ENCODE peak calls at places on chromosomes 4 and X, in six cellular contexts. One of them, this sample, is unnamed.

GRCh38 chrX:28586291-28586690 is 955 bp upstream of the IL1RAPL1 start:
- DNase-seq in SK-N-SH: no peak
- DNase-seq in HCT116: no peak
- DNase-seq in PC-3: peak; percentile 20
- DNase-seq in MM.1S: no peak
- DNase-seq in Karpas-422: no peak
- DNase-seq in this sample: no peak

GRCh38 chr4:182504440-182504839 is 261.2 kb downstream of the TENM3 start:
- DNase-seq in SK-N-SH: no peak
- DNase-seq in HCT116: no peak
- DNase-seq in PC-3: no peak
- DNase-seq in MM.1S: no peak
- DNase-seq in Karpas-422: no peak
- DNase-seq in this sample: no peak

GRCh38 chr4:185833055-185833598 is 21.1 kb upstream of the SORBS2 start:
- DNase-seq in SK-N-SH: no peak
- DNase-seq in HCT116: no peak
- DNase-seq in PC-3: no peak
- DNase-seq in MM.1S: no peak
- DNase-seq in Karpas-422: no peak
- DNase-seq in this sample: no peak

GRCh38 chrX:148958896-148959295 is 458.5 kb downstream of the AFF2 start:
- DNase-seq in SK-N-SH: no peak
- DNase-seq in HCT116: no peak
- DNase-seq in PC-3: no peak
- DNase-seq in MM.1S: no peak
- DNase-seq in Karpas-422: no peak
- DNase-seq in this sample: peak; percentile 14

GRCh38 chr4:80155286-80155982 is 41.9 kb upstream of the PRDM8 start:
- DNase-seq in SK-N-SH: no peak
- DNase-seq in HCT116: no peak
- DNase-seq in PC-3: peak; percentile 9
- DNase-seq in MM.1S: no peak
- DNase-seq in Karpas-422: no peak
- DNase-seq in this sample: peak; percentile 19

GRCh38 chrX:72020204-72020603 is 109.6 kb downstream of the NHSL2 start:
- DNase-seq in SK-N-SH: no peak
- DNase-seq in HCT116: no peak
- DNase-seq in PC-3: no peak
- DNase-seq in MM.1S: no peak
- DNase-seq in Karpas-422: no peak
- DNase-seq in this sample: no peak

GRCh38 chr4:157076578-157076947 is 613 bp downstream of the GLRB start:
- DNase-seq in SK-N-SH: peak; percentile 39
- DNase-seq in HCT116: no peak
- DNase-seq in PC-3: peak; percentile 12
- DNase-seq in MM.1S: no peak
- DNase-seq in Karpas-422: no peak
- DNase-seq in this sample: no peak

GRCh38 chr4:40525811-40526598 is 103.7 kb downstream of the RBM47 start:
- DNase-seq in SK-N-SH: no peak
- DNase-seq in HCT116: peak; percentile 51
- DNase-seq in PC-3: peak; percentile 72
- DNase-seq in MM.1S: no peak
- DNase-seq in Karpas-422: no peak
- DNase-seq in this sample: peak; percentile 90

GRCh38 chr4:48079972-48080391 is 54.1 kb downstream of the TXK start:
- DNase-seq in SK-N-SH: no peak
- DNase-seq in HCT116: no peak
- DNase-seq in PC-3: peak; percentile 88
- DNase-seq in MM.1S: no peak
- DNase-seq in Karpas-422: no peak
- DNase-seq in this sample: no peak

GRCh38 chr4:110629214-110629754 is 6.4 kb upstream of the PITX2 start:
- DNase-seq in SK-N-SH: no peak
- DNase-seq in HCT116: no peak
- DNase-seq in PC-3: no peak
- DNase-seq in MM.1S: no peak
- DNase-seq in Karpas-422: no peak
- DNase-seq in this sample: no peak

GRCh38 chr4:89469930-89470375 is 162.4 kb upstream of the GPRIN3 start:
- DNase-seq in SK-N-SH: no peak
- DNase-seq in HCT116: no peak
- DNase-seq in PC-3: peak; percentile 86
- DNase-seq in MM.1S: peak; percentile 50
- DNase-seq in Karpas-422: no peak
- DNase-seq in this sample: peak; percentile 91

GRCh38 chrX:13275031-13275430 is 44.8 kb downstream of the ATXN3L start:
- DNase-seq in SK-N-SH: no peak
- DNase-seq in HCT116: no peak
- DNase-seq in PC-3: no peak
- DNase-seq in MM.1S: no peak
- DNase-seq in Karpas-422: no peak
- DNase-seq in this sample: no peak

GRCh38 chr4:150679018-150679766 is 97.2 kb downstream of the MAB21L2 start:
- DNase-seq in SK-N-SH: no peak
- DNase-seq in HCT116: no peak
- DNase-seq in PC-3: no peak
- DNase-seq in MM.1S: no peak
- DNase-seq in Karpas-422: no peak
- DNase-seq in this sample: no peak

GRCh38 chr4:138192113-138192512 is 50.0 kb downstream of the SLC7A11 start:
- DNase-seq in SK-N-SH: no peak
- DNase-seq in HCT116: peak; percentile 84
- DNase-seq in PC-3: peak; percentile 77
- DNase-seq in MM.1S: no peak
- DNase-seq in Karpas-422: no peak
- DNase-seq in this sample: peak; percentile 38

GRCh38 chr4:26793750-26794149 is 66.9 kb upstream of the STIM2 start:
- DNase-seq in SK-N-SH: no peak
- DNase-seq in HCT116: peak; percentile 7
- DNase-seq in PC-3: no peak
- DNase-seq in MM.1S: no peak
- DNase-seq in Karpas-422: peak; percentile 63
- DNase-seq in this sample: no peak
- H3K9me2 ChIP-seq in SK-N-SH: no peaks in the 10 kb centered on the region
- H3K9me2 ChIP-seq in HCT116: no peaks in the 10 kb centered on the region
- H3K9me2 ChIP-seq in PC-3: no peaks in the 10 kb centered on the region
- H3K9me2 ChIP-seq in MM.1S: no peaks in the 10 kb centered on the region
- H3K9me2 ChIP-seq in Karpas-422: no peaks in the 10 kb centered on the region
- H3K9me2 ChIP-seq in this sample: no peaks in the 10 kb centered on the region

DNA sequence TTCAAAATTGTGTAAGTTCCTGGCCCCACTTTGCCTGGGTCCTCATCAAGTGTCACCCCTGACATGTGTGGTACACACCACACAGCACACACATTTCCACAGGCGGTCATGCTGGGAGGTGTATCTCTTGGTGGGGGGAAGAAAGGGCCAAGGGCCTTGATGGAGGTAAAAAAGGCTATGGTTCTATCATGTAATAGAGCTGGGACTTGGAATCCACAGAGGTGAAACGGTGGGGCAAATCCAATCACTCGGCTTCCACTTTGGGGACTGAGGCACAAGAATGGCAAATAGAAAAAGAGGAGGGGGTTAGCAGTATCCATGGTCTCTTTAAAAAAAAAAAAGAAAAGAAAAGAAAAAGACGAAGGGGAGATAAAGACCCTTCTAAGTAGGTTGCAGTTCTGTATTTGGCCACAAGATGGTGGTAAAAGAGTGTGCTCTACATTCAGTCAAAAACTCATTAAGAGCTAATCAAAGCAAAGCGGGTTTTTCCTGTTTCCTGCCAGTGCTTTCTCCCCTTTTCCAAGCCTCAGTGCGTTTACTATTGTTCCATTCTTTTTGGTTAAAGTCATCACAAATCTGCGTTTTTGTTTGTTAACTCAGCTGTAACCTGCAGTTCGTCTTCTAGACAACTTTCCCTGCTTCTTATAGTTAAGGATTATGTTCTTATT is 37.0 kb upstream of the ATP6AP2 start:
- DNase-seq in SK-N-SH: peak; percentile 40
- DNase-seq in HCT116: peak; percentile 33
- DNase-seq in PC-3: peak; percentile 82
- DNase-seq in MM.1S: peak; percentile 26
- DNase-seq in Karpas-422: peak; percentile 84
- DNase-seq in this sample: peak; percentile 46
- H3K9ac ChIP-seq in SK-N-SH: no peak overlapping the region
- H3K9ac ChIP-seq in HCT116: no peak overlapping the region
- H3K9ac ChIP-seq in PC-3: no peak overlapping the region
- H3K9ac ChIP-seq in MM.1S: no peak overlapping the region
- H3K9ac ChIP-seq in Karpas-422: peak overlapping the region; percentile 1
- H3K9ac ChIP-seq in this sample: no peak overlapping the region

DNA sequence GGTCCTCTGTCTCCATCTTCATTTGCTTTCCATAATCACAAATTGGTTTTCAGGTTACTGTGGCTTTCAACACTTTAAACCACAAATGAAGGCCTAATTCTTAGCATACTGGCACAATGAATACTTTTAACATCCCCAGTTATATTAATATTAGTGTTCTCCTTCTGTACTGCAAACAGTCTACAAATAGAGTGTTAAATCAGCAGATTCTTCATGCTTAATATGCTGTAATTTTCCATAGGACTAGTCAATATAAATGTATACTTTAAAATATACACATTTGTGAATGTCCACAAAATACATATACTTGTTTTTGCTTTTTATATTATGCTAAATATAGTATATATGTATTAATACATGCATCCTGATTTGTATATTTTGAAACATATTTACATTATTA is 72.6 kb downstream of the SH3RF1 start:
- DNase-seq in SK-N-SH: no peak
- DNase-seq in HCT116: no peak
- DNase-seq in PC-3: no peak
- DNase-seq in MM.1S: no peak
- DNase-seq in Karpas-422: no peak
- DNase-seq in this sample: no peak
- H3K9me2 ChIP-seq in SK-N-SH: no peaks in the 10 kb centered on the region
- H3K9me2 ChIP-seq in HCT116: no peaks in the 10 kb centered on the region
- H3K9me2 ChIP-seq in PC-3: no peaks in the 10 kb centered on the region
- H3K9me2 ChIP-seq in MM.1S: no peaks in the 10 kb centered on the region
- H3K9me2 ChIP-seq in Karpas-422: no peaks in the 10 kb centered on the region
- H3K9me2 ChIP-seq in this sample: no peaks in the 10 kb centered on the region

DNA sequence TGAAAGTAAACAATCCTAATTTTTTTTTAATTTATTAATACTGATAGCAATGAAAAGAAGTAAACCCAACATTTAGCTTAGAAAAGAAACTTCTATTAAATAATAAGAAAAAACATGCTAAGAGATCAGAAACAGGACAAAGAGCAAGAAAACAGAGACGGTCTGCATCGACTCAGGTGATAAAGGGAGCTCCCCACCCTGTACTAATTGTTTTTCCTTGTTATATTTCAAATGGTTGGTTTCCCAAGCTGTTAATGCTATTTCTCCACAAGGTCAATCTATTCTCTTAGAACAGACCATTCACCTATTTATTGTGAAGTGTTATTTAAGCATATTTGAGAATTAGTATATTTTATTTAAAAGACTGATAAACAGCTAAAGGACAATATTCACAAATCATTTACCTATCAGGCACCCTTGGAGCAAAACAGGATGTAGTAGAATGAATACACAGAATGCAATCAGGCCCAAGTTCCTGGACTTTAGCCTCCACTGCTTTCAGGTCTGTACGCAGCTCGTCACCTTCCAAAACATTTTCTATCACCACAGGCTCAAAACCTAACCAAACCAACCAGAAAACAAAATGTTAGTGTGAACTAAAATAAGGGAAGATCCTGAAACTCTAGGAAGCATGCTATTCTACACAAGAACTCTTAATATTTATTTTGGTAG is 5.5 kb downstream of the SEPSECS start:
- DNase-seq in SK-N-SH: no peak
- DNase-seq in HCT116: no peak
- DNase-seq in PC-3: no peak
- DNase-seq in MM.1S: no peak
- DNase-seq in Karpas-422: no peak
- DNase-seq in this sample: no peak
- H3K9ac ChIP-seq in SK-N-SH: no peak overlapping the region
- H3K9ac ChIP-seq in HCT116: no peak overlapping the region
- H3K9ac ChIP-seq in PC-3: no peak overlapping the region
- H3K9ac ChIP-seq in MM.1S: no peak overlapping the region
- H3K9ac ChIP-seq in Karpas-422: no peak overlapping the region
- H3K9ac ChIP-seq in this sample: no peak overlapping the region

GRCh38 chrX:108177321-108177990 is 85.9 kb downstream of the ATG4A start:
- DNase-seq in SK-N-SH: no peak
- DNase-seq in HCT116: no peak
- DNase-seq in PC-3: no peak
- DNase-seq in MM.1S: no peak
- DNase-seq in Karpas-422: no peak
- DNase-seq in this sample: no peak

GRCh38 chrX:108173874-108174273 is 82.3 kb downstream of the ATG4A start:
- DNase-seq in SK-N-SH: no peak
- DNase-seq in HCT116: no peak
- DNase-seq in PC-3: no peak
- DNase-seq in MM.1S: no peak
- DNase-seq in Karpas-422: no peak
- DNase-seq in this sample: no peak

DNA sequence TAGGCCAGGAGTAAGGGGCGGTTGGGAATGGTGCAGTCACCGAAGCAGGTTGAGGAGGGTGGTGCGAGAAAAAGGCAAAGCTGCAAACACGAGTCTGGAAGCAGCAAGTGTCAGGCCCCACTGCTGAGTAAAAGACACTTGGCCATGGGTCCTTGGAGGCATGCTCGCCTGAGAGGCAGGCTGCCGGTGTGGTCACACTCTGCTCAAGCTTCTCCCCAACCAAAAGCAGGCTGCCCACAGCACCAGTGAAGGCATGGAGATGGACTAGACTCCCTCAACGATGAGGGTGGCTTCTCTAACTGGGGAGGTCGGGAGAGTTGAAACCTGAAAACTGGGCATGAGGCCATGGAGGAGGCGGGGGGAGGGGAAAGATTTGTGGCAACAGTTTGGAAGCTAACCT is 86.5 kb downstream of the ATG4A start:
- DNase-seq in SK-N-SH: no peak
- DNase-seq in HCT116: no peak
- DNase-seq in PC-3: no peak
- DNase-seq in MM.1S: no peak
- DNase-seq in Karpas-422: no peak
- DNase-seq in this sample: no peak
- H3K9me2 ChIP-seq in SK-N-SH: no peaks in the 10 kb centered on the region
- H3K9me2 ChIP-seq in HCT116: no peaks in the 10 kb centered on the region
- H3K9me2 ChIP-seq in PC-3: no peaks in the 10 kb centered on the region
- H3K9me2 ChIP-seq in MM.1S: no peaks in the 10 kb centered on the region
- H3K9me2 ChIP-seq in Karpas-422: no peaks in the 10 kb centered on the region
- H3K9me2 ChIP-seq in this sample: no peaks in the 10 kb centered on the region

GRCh38 chr4:148737071-148737470 is 294.9 kb upstream of the NR3C2 start:
- DNase-seq in SK-N-SH: no peak
- DNase-seq in HCT116: no peak
- DNase-seq in PC-3: no peak
- DNase-seq in MM.1S: no peak
- DNase-seq in Karpas-422: no peak
- DNase-seq in this sample: no peak
- H3K9ac ChIP-seq in SK-N-SH: no peak overlapping the region
- H3K9ac ChIP-seq in HCT116: no peak overlapping the region
- H3K9ac ChIP-seq in PC-3: no peak overlapping the region
- H3K9ac ChIP-seq in MM.1S: no peak overlapping the region
- H3K9ac ChIP-seq in Karpas-422: no peak overlapping the region
- H3K9ac ChIP-seq in this sample: no peak overlapping the region

This sample was measured in GM23248.